ENCODE peak calls at places on chromosomes 12 and 14, in four cellular contexts. Q, A, L and K are unnamed samples. For H3K4me1, the result is how much of the 10 kb centered on the place peaks cover.

GRCh38 chr12:19573866-19574265 is 134.6 kb downstream of the AEBP2 start:
- DNase-seq in Q (no peak), A (no peak), L (no peak), K (no peak)

GRCh38 chr14:51674294-51675002 is 22.7 kb downstream of the FRMD6 start:
- DNase-seq in Q (no peak), A (no peak), L (no peak), K (no peak)

GRCh38 chr14:38203929-38204716 is 3.6 kb upstream of the SSTR1 start:
- DNase-seq in Q (no peak), A (no peak), L (no peak), K (no peak)

GRCh38 chr14:53953828-53954550 is 2.6 kb downstream of the BMP4 start:
- DNase-seq in Q (peak), A (peak), L (peak), K (peak)

GRCh38 chr14:68148276-68148675 is 328.7 kb downstream of the RAD51B start:
- DNase-seq in Q (no peak), A (peak), L (no peak), K (no peak)

GRCh38 chr12:20527396-20528154 is 159.2 kb downstream of the PDE3A start:
- DNase-seq in Q (peak), A (peak), L (no peak), K (peak)

GRCh38 chr12:9761407-9761736 is 671 bp upstream of the CD69 start:
- DNase-seq in Q (no peak), A (no peak), L (no peak), K (no peak)

GRCh38 chr12:114904254-114905003 is 220.5 kb upstream of the TBX3 start:
- DNase-seq in Q (no peak), A (peak), L (no peak), K (no peak)

DNA sequence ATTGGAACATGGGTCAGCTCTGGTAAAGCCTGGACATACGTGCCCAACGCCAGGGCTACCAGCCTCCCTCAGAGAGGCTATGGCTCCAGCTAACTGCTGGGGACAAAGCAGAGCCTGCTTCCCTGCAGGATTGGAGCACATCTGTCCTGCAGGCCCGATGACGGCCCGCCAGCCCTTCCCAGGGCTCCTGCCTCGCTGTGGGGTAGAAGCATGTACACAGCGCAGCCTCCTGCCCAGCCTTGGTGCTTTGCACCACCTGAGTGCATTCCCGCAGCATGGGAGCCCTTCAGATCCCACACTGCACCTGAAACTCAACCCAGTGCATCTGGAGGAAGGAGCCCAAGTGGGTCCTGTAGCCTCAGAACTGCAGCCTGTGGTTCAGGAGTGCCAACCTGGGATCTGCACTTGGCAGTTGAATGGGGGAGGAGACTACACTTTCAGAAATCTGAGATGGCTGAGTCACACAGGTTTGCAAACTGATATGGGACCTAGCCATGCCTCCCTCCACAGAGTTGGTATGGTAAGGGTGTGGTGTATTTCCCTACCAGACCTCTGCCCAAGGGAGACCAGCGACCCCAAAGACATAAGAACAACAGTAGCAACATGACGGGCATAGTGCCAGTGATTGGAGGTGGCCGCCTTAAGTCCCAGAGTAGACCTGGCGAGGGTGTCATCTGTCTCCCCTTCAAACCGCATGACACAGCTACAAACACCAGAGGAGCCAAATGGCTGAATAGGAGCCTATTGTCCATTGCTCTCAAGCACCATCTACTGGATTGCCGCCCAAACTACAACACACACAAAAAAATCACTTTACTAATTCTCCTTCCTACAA is 273.9 kb upstream of the MIS18BP1 start:
- DNase-seq in Q (peak), A (no peak), L (no peak), K (no peak)
- TF ChIP-seq CTCF in Q (peak), A (no peak), L (peak), K (no peak)

GRCh38 chr12:120834489-120835303 is 69.5 kb downstream of the SPPL3 start:
- DNase-seq in Q (no peak), A (no peak), L (no peak), K (no peak)

GRCh38 chr12:120833849-120834248 is 70.3 kb downstream of the SPPL3 start:
- DNase-seq in Q (no peak), A (no peak), L (no peak), K (no peak)

GRCh38 chr12:120832712-120833111 is 71.4 kb downstream of the SPPL3 start:
- DNase-seq in Q (no peak), A (no peak), L (no peak), K (no peak)

GRCh38 chr12:120830052-120830940 is 73.9 kb downstream of the SPPL3 start:
- DNase-seq in Q (no peak), A (no peak), L (no peak), K (no peak)

GRCh38 chr12:120831648-120832267 is 72.4 kb downstream of the SPPL3 start:
- DNase-seq in Q (no peak), A (no peak), L (no peak), K (no peak)
- H3K4me1 ChIP-seq in Q (under half), A (under half), L (half or more), K (under half)

GRCh38 chr14:79043194-79043889 is 873.2 kb downstream of the NRXN3 start:
- DNase-seq in Q (no peak), A (no peak), L (no peak), K (no peak)
- TF ChIP-seq CTCF in Q (no peak), A (no peak), L (no peak), K (no peak)

GRCh38 chr14:100981808-100982207 is 78.3 kb upstream of the RTL1 start:
- DNase-seq in Q (no peak), A (no peak), L (no peak), K (no peak)
- H3K4me1 ChIP-seq in Q (under half), A (under half), L (under half), K (under half)

DNA sequence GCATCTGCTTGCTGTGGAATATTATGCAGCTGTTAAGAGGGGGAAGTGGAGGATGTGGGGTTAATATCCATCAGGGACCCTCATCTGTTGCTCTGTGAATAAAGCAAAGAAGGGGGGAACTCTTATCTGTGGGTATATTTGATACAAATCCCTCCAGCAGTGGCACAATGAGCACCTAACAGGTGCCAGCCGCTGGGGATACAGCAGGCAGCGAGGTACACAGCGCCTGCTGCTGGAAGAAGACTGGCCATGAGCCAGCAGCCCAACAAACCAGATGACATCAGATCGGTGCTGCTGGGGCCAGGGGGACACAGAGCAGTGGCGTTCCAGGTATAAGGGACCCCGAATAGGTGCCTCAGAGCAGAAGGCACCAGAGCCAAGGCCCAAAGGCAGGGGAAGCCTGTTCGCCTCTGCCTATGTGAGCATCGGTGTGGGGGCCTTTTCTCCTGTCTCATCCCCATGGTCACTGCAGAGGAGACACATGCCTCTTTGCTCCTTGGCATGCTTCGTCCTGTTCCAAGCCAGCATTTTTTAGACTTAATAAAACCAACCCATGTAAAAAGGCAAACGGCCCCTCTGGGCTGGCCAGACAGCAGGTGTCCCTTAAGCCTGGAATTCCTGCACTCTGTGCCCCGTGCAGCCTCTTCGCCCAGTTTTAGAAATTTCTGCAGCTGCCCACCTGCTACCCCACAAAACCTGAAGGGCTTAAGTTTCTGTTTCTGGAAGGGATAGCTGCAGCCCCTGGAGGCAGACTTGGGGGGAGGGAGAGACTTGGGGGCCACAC is 1.6 kb upstream of the CKB start:
- DNase-seq in Q (no peak), A (no peak), L (no peak), K (peak)
- TF ChIP-seq CTCF in Q (peak), A (no peak), L (no peak), K (no peak)

GRCh38 chr12:108843187-108843586 is 14.2 kb downstream of the SSH1 start:
- DNase-seq in Q (no peak), A (no peak), L (no peak), K (no peak)

GRCh38 chr12:108839890-108840230 is 17.5 kb downstream of the SSH1 start:
- DNase-seq in Q (no peak), A (no peak), L (peak), K (no peak)

GRCh38 chr12:108840605-108841328 is 16.6 kb downstream of the SSH1 start:
- DNase-seq in Q (no peak), A (no peak), L (no peak), K (no peak)

GRCh38 chr12:108839011-108839889 is 18.1 kb downstream of the SSH1 start:
- DNase-seq in Q (no peak), A (peak), L (peak), K (no peak)

GRCh38 chr12:108842364-108842763 is 15.0 kb downstream of the SSH1 start:
- DNase-seq in Q (no peak), A (no peak), L (no peak), K (no peak)
- H3K4me1 ChIP-seq in Q (under half), A (under half), L (half or more), K (half or more)

GRCh38 chr14:94309721-94310120 is 13.4 kb downstream of the SERPINA6 start:
- DNase-seq in Q (no peak), A (no peak), L (no peak), K (no peak)

GRCh38 chr14:94314890-94315289 is 8.2 kb downstream of the SERPINA6 start:
- DNase-seq in Q (no peak), A (no peak), L (no peak), K (no peak)

GRCh38 chr14:94313991-94314655 is 9.0 kb downstream of the SERPINA6 start:
- DNase-seq in Q (no peak), A (peak), L (no peak), K (peak)

GRCh38 chr14:94310248-94310647 is 12.9 kb downstream of the SERPINA6 start:
- DNase-seq in Q (no peak), A (no peak), L (no peak), K (no peak)

GRCh38 chr14:94312481-94313246 is 10.5 kb downstream of the SERPINA6 start:
- DNase-seq in Q (no peak), A (no peak), L (no peak), K (no peak)
- TF ChIP-seq CTCF in Q (no peak), A (no peak), L (no peak), K (no peak)

GRCh38 chr12:8037947-8038346 is 5.4 kb downstream of the FOXJ2 start:
- DNase-seq in Q (no peak), A (no peak), L (no peak), K (no peak)
- H3K4me1 ChIP-seq in Q (under half), A (under half), L (half or more), K (under half)

DNA sequence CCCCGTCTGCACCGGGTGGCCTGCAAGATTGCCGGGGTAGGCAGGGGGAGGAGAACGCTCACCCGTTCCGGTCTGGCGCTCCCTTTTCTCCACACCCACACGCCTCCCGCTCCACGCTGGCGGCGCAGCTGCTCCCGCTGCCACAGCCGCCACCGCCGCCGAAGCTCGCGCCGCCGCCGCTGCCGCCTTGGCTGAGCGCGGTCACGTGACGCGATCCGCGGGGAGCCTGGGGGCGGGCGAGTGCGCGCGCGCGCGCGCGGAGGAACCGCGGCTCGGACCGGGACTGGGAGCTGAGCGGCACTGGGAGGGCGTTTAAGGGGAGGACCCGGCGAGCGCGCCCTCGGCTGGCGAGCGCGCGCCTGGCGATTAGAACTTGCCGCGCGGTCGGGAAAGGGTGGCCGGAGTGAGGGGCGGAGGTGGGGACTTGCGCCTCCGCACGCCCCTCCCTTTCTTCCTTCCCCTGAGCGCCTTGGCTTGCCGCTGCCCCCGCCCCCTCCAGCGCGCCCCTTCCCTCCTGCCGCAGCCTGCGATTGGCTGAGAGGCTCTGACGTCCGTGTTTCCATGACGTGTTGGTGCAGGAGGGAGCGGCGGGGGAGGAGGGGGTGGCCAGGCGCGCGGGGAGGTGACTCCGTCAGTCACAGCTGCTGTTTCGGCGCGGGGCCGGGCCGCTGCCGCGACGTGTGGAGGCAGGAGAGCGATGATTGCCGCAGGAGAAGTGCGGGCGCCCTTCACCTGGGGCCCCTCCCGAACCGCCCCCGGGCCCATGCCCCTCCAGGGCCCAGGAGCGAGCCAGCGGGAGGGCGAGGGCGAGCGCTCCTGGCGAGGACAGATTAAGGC is 737 bp upstream of the ATP2B1 start:
- DNase-seq in Q (peak), A (peak), L (peak), K (peak)
- TF ChIP-seq CTCF in Q (no peak), A (no peak), L (peak), K (no peak)